ENCODE peak calls at places on chromosomes 7 and 10, in seven cellular contexts. I is GDM1; U is epithelial cell of prostate; O is NCI-H2081; X is stimulated activated CD4-positive, alpha-beta T cell treated with anti-CD3 and anti-CD28 coated beads, Interleukin-1b, Interleukin-23, amount 100 ng/mL, for 48 hours; C is prostate gland; Z is activated CD8-positive, alpha-beta memory T cell treated with anti-CD3 and anti-CD28 coated beads, Interleukin-2, amount 50 U/mL, for 4 hours. T is an unnamed sample.

GRCh38 chr10:8056891-8057331 is 2.4 kb downstream of the GATA3 start:
- DNase-seq in X (peak; percentile 60), I (no peak), Z (peak; percentile 49), U (no peak), O (no peak), C (no peak), T (peak; percentile 51)

GRCh38 chr7:70833726-70834125 is 298.2 kb upstream of the GALNT17 start:
- DNase-seq in Z (no peak), O (no peak), I (no peak), U (peak; percentile 63), C (no peak), X (no peak), T (no peak)

GRCh38 chr7:130943336-130943901 is 209.4 kb upstream of the KLF14 start:
- DNase-seq in I (no peak), C (no peak), O (peak; percentile 80), X (no peak), Z (no peak), U (no peak), T (no peak)

GRCh38 chr7:139648941-139649425 is 125.5 kb downstream of the CLEC2L start:
- DNase-seq in X (peak; percentile 43), O (no peak), Z (no peak), C (no peak), I (peak; percentile 58), U (no peak), T (no peak)

GRCh38 chr7:144629011-144629410 is 206.8 kb downstream of the TPK1 start:
- DNase-seq in O (no peak), I (no peak), U (no peak), C (no peak), X (no peak), Z (no peak), T (peak; percentile 52)

GRCh38 chr7:66682350-66683093 is 53.8 kb downstream of the KCTD7 start:
- DNase-seq in C (no peak), U (no peak), O (no peak), Z (no peak), I (no peak), X (no peak), T (peak; percentile 69)

GRCh38 chr10:60123668-60124067 is 217.3 kb upstream of the CCDC6 start:
- DNase-seq in C (no peak), U (no peak), O (no peak), X (no peak), I (no peak), Z (no peak), T (no peak)

GRCh38 chr7:78496226-78496625 is 697.7 kb downstream of the PHTF2 start:
- DNase-seq in U (no peak), C (no peak), I (no peak), O (no peak), Z (no peak), X (no peak), T (no peak)

GRCh38 chr7:30206466-30206865 is 71.7 kb downstream of the MTURN start:
- DNase-seq in O (no peak), X (no peak), U (peak; percentile 61), I (no peak), C (no peak), Z (no peak), T (peak; percentile 10)

GRCh38 chr7:30068117-30068516 is 39.9 kb downstream of the PLEKHA8 start:
- DNase-seq in I (no peak), X (no peak), O (no peak), C (no peak), Z (no peak), U (no peak), T (no peak)

GRCh38 chr10:21516270-21517131 is 9.0 kb downstream of the SKIDA1 start:
- DNase-seq in I (peak; percentile 52), X (no peak), C (peak; percentile 57), O (peak; percentile 56), Z (peak; percentile 48), U (no peak), T (peak; percentile 83)

GRCh38 chr10:49058341-49059255 is 56.7 kb downstream of the VSTM4 start:
- DNase-seq in Z (no peak), U (no peak), O (no peak), C (no peak), X (no peak), I (no peak), T (no peak)

GRCh38 chr10:24209421-24209770 is 458 bp downstream of the KIAA1217 start:
- DNase-seq in I (no peak), U (peak; percentile 43), X (peak; percentile 71), O (no peak), Z (no peak), C (no peak), T (no peak)

GRCh38 chr10:79259834-79260233 is 87.4 kb upstream of the PPIF start:
- DNase-seq in O (peak; percentile 38), U (no peak), I (no peak), C (no peak), Z (no peak), X (no peak), T (no peak)

GRCh38 chr10:69965919-69966662 is 86.6 kb upstream of the MACROH2A2 start:
- DNase-seq in X (no peak), C (no peak), Z (no peak), I (no peak), O (no peak), U (no peak), T (no peak)

GRCh38 chr10:110858297-110858934 is 13.3 kb upstream of the PDCD4 start:
- DNase-seq in I (no peak), U (no peak), O (no peak), X (no peak), C (no peak), Z (no peak), T (no peak)

GRCh38 chr7:29236071-29236580 is 41.6 kb downstream of the CHN2 start:
- DNase-seq in O (no peak), X (no peak), U (no peak), Z (no peak), I (no peak), C (no peak), T (no peak)

GRCh38 chr7:155312108-155312507 is 14.4 kb downstream of the INSIG1 start:
- DNase-seq in X (no peak), C (no peak), I (no peak), Z (no peak), O (no peak), U (no peak), T (no peak)

GRCh38 chr7:42237891-42238531 is 1.0 kb upstream of the GLI3 start:
- DNase-seq in U (no peak), O (no peak), X (no peak), Z (no peak), C (peak; percentile 53), I (no peak), T (peak; percentile 85)

GRCh38 chr7:142894112-142894835 is 8.7 kb upstream of the TRPV6 start:
- DNase-seq in C (no peak), I (no peak), Z (no peak), O (no peak), X (no peak), U (no peak), T (no peak)

GRCh38 chr7:68245688-68246087 is 1249.1 kb downstream of the TYW1 start:
- DNase-seq in X (no peak), I (no peak), C (no peak), O (no peak), Z (no peak), U (no peak), T (peak; percentile 8)

GRCh38 chr10:132908621-132909295 is 33.6 kb downstream of the CFAP46 start:
- DNase-seq in O (no peak), X (no peak), C (no peak), U (no peak), I (no peak), Z (peak; percentile 6), T (no peak)

GRCh38 chr10:59176241-59177030 is at the start of gene PHYHIPL:
- DNase-seq in C (peak; percentile 44), I (no peak), U (no peak), O (peak; percentile 86), X (no peak), Z (no peak), T (peak; percentile 68)

GRCh38 chr10:69636626-69637550 is 6.8 kb downstream of the FAM241B start:
- DNase-seq in C (peak; percentile 60), Z (no peak), I (no peak), O (peak; percentile 21), U (no peak), X (no peak), T (peak; percentile 70)

GRCh38 chr7:113404245-113404644 is 285.9 kb upstream of the SMIM30 start:
- DNase-seq in Z (no peak), U (no peak), X (no peak), O (peak; percentile 27), C (no peak), I (no peak), T (peak; percentile 76)

GRCh38 chr10:43045631-43046287 is 31.1 kb upstream of the RET start:
- DNase-seq in Z (no peak), X (no peak), I (no peak), C (no peak), O (no peak), U (no peak), T (no peak)

GRCh38 chr7:73865738-73866445 is 4.9 kb downstream of the TMEM270 start:
- DNase-seq in O (peak; percentile 44), X (no peak), C (peak; percentile 24), I (peak; percentile 20), Z (no peak), U (no peak), T (peak; percentile 69)

GRCh38 chr7:25922296-25922695 is 229.7 kb upstream of the NFE2L3 start:
- DNase-seq in X (no peak), I (no peak), O (no peak), Z (no peak), U (peak; percentile 76), C (no peak), T (no peak)

GRCh38 chr10:49134327-49134726 is 506 bp upstream of the FAM170B start:
- DNase-seq in O (no peak), C (no peak), I (no peak), X (no peak), Z (no peak), U (no peak), T (no peak)

GRCh38 chr10:4672199-4672598 is 153.8 kb upstream of the AKR1E2 start:
- DNase-seq in Z (no peak), C (no peak), I (no peak), O (no peak), X (no peak), U (no peak), T (no peak)

T was measured in GM23338.